ENCODE peak calls at places on chromosomes 16 and 17, in five cellular contexts. C is NCI-H510A, F is head of caudate nucleus, I is neural progenitor cell, M is H9. G is an unnamed sample.

GRCh38 chr16:10539256-10539655 is 41.1 kb downstream of the EMP2 start:
- DNase-seq in F (no peak), C (no peak), I (no peak), M (no peak), G (no peak)

GRCh38 chr17:57665128-57665527 is 80.0 kb downstream of the CCDC182 start:
- DNase-seq in M (peak), F (no peak), I (peak), C (peak), G (no peak)

GRCh38 chr17:17538417-17539391 is 42.5 kb upstream of the RASD1 start:
- DNase-seq in I (no peak), C (peak), M (no peak), F (no peak), G (no peak)

GRCh38 chr16:49003022-49003421 is 278.6 kb downstream of the CBLN1 start:
- DNase-seq in C (no peak), I (no peak), F (no peak), M (no peak), G (no peak)

GRCh38 chr17:77924757-77925336 is 33.7 kb upstream of the TNRC6C start:
- DNase-seq in I (peak), F (peak), C (no peak), M (peak), G (no peak)

GRCh38 chr16:10987361-10988163 is 43.2 kb downstream of the CLEC16A start:
- DNase-seq in F (no peak), C (no peak), M (no peak), I (no peak), G (peak)

GRCh38 chr17:6456321-6456720 is 12.1 kb downstream of the PIMREG start:
- DNase-seq in I (no peak), M (no peak), F (no peak), C (peak), G (no peak)

GRCh38 chr17:45429338-45430005 is 3.2 kb downstream of the ARHGAP27 start:
- DNase-seq in M (peak), F (no peak), C (no peak), I (peak), G (no peak)

GRCh38 chr17:7440823-7441174 is 1.5 kb downstream of the FGF11 start:
- DNase-seq in F (peak), M (peak), I (peak), C (no peak), G (no peak)

GRCh38 chr16:87465306-87465705 is 27.5 kb downstream of the ZCCHC14 start:
- DNase-seq in M (no peak), I (no peak), F (peak), C (no peak), G (no peak)

GRCh38 chr17:17445296-17445924 is 31.4 kb upstream of the MED9 start:
- DNase-seq in I (no peak), F (no peak), C (no peak), M (no peak), G (no peak)

GRCh38 chr16:66959645-66960177 is 1.4 kb upstream of the CES3 start:
- DNase-seq in M (no peak), I (no peak), C (no peak), F (no peak), G (no peak)

GRCh38 chr16:49639739-49640388 is 216.0 kb downstream of the ZNF423 start:
- DNase-seq in C (no peak), F (peak), I (peak), M (no peak), G (no peak)

GRCh38 chr17:77353684-77354419 is 213.1 kb downstream of the SEC14L1 start:
- DNase-seq in I (no peak), C (no peak), M (no peak), F (no peak), G (no peak)

GRCh38 chr16:71807905-71808592 is 585 bp downstream of the AP1G1 start:
- DNase-seq in I (peak), F (peak), C (no peak), M (no peak), G (no peak)

GRCh38 chr17:49739662-49740271 is 24.2 kb downstream of the FAM117A start:
- DNase-seq in I (no peak), M (no peak), C (peak), F (peak), G (peak)

GRCh38 chr16:10669791-10670190 is 24.9 kb downstream of the TEKT5 start:
- DNase-seq in M (no peak), F (no peak), C (no peak), I (no peak), G (no peak)

GRCh38 chr16:89473791-89474414 is 16.5 kb downstream of the ANKRD11 start:
- DNase-seq in M (no peak), C (no peak), I (no peak), F (peak), G (peak)

GRCh38 chr17:71118039-71118438 is 948.7 kb downstream of the KCNJ2 start:
- DNase-seq in F (no peak), I (peak), C (no peak), M (no peak), G (no peak)

GRCh38 chr16:22222006-22222405 is 15.9 kb downstream of the EEF2K start:
- DNase-seq in F (no peak), M (no peak), I (no peak), C (no peak), G (no peak)

GRCh38 chr16:140175-140857 is 1.8 kb upstream of the NPRL3 start:
- DNase-seq in I (no peak), M (no peak), C (no peak), F (no peak), G (no peak)

GRCh38 chr16:84919267-84919666 is 92.1 kb downstream of the ZDHHC7 start:
- DNase-seq in I (no peak), F (no peak), M (no peak), C (no peak), G (no peak)

GRCh38 chr16:29126621-29127020 is 141.8 kb downstream of the LAT start:
- DNase-seq in I (no peak), F (no peak), M (no peak), C (no peak), G (no peak)

GRCh38 chr16:13453938-13454553 is 465.9 kb upstream of the ERCC4 start:
- DNase-seq in F (peak), I (peak), M (no peak), C (no peak), G (peak)

GRCh38 chr17:19383681-19384470 is 3.1 kb downstream of the MFAP4 start:
- DNase-seq in I (no peak), F (no peak), M (no peak), C (no peak), G (no peak)

GRCh38 chr16:81729451-81729850 is 49.6 kb upstream of the PLCG2 start:
- DNase-seq in C (no peak), F (no peak), I (peak), M (peak), G (no peak)

GRCh38 chr16:56164636-56165035 is 26.7 kb upstream of the GNAO1 start:
- DNase-seq in F (no peak), M (no peak), C (no peak), I (no peak), G (no peak)

GRCh38 chr17:78738698-78739097 is 43.4 kb downstream of the CYTH1 start:
- DNase-seq in M (no peak), C (no peak), I (no peak), F (no peak), G (no peak)